ENCODE peak calls at places on chromosomes 12 and 14, in nine cellular contexts. U is breast epithelium; S is CD8-positive, alpha-beta T cell; L is gastrocnemius medialis; D is cardiac fibroblast; V is mammary epithelial cell; G is adrenal gland; T is HCT116; J is Caco-2. C is an unnamed sample.

GRCh38 chr12:109725321-109726105 is 11.9 kb downstream of the FAM222A start:
- DNase-seq in U (no peak), S (no peak), L (no peak), D (no peak), V (no peak), G (no peak), T (no peak), J (no peak), C (no peak)

GRCh38 chr14:85532981-85533820 is 3.3 kb downstream of the FLRT2 start:
- DNase-seq in U (peak), S (no peak), L (peak), D (peak), V (peak), G (peak), T (no peak), J (no peak), C (peak)

GRCh38 chr12:107134558-107134957 is 41.2 kb upstream of the CRY1 start:
- DNase-seq in U (no peak), S (peak), L (no peak), D (peak), V (no peak), G (no peak), T (peak), J (peak), C (no peak)

GRCh38 chr12:4346931-4347330 is 25.9 kb downstream of the TIGAR start:
- DNase-seq in U (no peak), S (no peak), L (no peak), D (no peak), V (no peak), G (no peak), T (no peak), J (no peak), C (no peak)

GRCh38 chr12:40946612-40947194 is 241.4 kb upstream of the PDZRN4 start:
- DNase-seq in U (no peak), S (no peak), L (no peak), D (peak), V (no peak), G (no peak), T (peak), J (no peak), C (peak)

GRCh38 chr14:68535404-68536024 is 257.4 kb downstream of the ZFP36L1 start:
- DNase-seq in U (no peak), S (no peak), L (no peak), D (peak), V (peak), G (no peak), T (peak), J (no peak), C (peak)

GRCh38 chr14:104689620-104690265 is 325 bp downstream of the INF2 start:
- DNase-seq in U (no peak), S (no peak), L (no peak), D (peak), V (peak), G (no peak), T (no peak), J (no peak), C (no peak)

GRCh38 chr12:103712191-103712590 is 125.1 kb downstream of the STAB2 start:
- DNase-seq in U (no peak), S (no peak), L (no peak), D (no peak), V (no peak), G (no peak), T (no peak), J (no peak), C (no peak)

GRCh38 chr12:80282761-80283160 is 161.3 kb upstream of the PTPRQ start:
- DNase-seq in U (no peak), S (no peak), L (no peak), D (peak), V (peak), G (no peak), T (no peak), J (no peak), C (peak)

DNA sequence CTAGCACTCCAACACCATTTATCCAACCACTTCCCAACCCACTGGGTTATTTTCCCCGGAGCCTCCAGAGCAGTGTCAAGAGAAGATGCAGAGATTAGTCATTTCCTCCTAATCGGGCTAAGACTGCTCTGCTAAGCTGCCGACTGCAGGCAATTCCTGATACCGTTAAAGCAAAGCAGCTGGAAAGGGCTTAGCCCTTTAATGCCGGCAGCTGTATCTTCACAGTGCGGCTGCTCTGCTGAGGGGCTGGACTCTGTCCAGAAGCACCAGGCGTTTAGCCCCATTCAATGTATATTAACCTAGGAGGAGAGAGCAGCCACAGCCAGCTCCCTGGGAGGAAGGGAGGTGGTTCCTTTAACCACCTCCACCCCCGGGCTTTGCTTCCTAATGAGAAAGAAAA is 11.1 kb downstream of the AQP6 start:
- DNase-seq in U (no peak), S (no peak), L (no peak), D (peak), V (peak), G (no peak), T (no peak), J (no peak), C (peak)
- TF ChIP-seq CTCF in U (no peak), S (no peak), L (no peak), D (peak), V (no peak), G (no peak), T (no peak), J (no peak), C (no peak)

DNA sequence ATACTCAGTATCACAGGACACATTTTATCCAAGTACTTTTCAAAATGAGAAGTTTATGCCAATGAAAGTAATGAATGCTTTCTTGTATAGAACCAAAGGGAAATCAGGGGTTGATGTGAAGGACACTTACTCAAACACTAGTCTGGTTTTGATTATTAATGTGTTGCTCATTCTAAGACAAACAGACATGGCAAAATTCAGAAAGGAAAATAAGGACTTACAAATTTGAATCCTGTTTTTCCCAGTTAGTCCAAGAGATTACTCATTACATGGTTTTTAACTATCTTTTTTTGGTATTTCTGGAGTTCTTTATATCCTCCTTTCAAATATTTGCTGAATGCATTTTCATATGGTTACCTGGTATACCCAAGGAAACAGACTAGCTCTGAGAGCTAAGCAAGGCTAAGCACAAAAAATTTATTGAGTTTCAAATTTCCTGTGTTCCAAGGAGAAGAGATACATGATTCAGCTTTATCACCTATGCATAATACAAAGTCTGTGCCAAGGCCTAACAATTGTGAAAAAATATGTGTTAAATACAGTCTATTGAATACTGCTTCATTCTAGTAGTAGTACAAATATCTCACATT is 103.8 kb upstream of the LGR5 start:
- DNase-seq in U (no peak), S (no peak), L (no peak), D (no peak), V (no peak), G (no peak), T (no peak), J (no peak), C (peak)
- H3K4me3 ChIP-seq in U (no peak), S (no peak), L (no peak), D (no peak), V (no peak), G (no peak), T (no peak), J (no peak), C (no peak)

GRCh38 chr12:124555168-124555928 is 12.1 kb downstream of the NCOR2 start:
- DNase-seq in U (no peak), S (no peak), L (no peak), D (no peak), V (no peak), G (no peak), T (no peak), J (no peak), C (no peak)

GRCh38 chr12:124558298-124558697 is 9.1 kb downstream of the NCOR2 start:
- DNase-seq in U (no peak), S (no peak), L (no peak), D (no peak), V (no peak), G (no peak), T (no peak), J (no peak), C (no peak)

GRCh38 chr12:124557518-124558223 is 9.7 kb downstream of the NCOR2 start:
- DNase-seq in U (no peak), S (no peak), L (no peak), D (no peak), V (no peak), G (no peak), T (no peak), J (no peak), C (no peak)

GRCh38 chr12:124556067-124556466 is 11.3 kb downstream of the NCOR2 start:
- DNase-seq in U (no peak), S (no peak), L (no peak), D (no peak), V (no peak), G (no peak), T (no peak), J (no peak), C (no peak)

DNA sequence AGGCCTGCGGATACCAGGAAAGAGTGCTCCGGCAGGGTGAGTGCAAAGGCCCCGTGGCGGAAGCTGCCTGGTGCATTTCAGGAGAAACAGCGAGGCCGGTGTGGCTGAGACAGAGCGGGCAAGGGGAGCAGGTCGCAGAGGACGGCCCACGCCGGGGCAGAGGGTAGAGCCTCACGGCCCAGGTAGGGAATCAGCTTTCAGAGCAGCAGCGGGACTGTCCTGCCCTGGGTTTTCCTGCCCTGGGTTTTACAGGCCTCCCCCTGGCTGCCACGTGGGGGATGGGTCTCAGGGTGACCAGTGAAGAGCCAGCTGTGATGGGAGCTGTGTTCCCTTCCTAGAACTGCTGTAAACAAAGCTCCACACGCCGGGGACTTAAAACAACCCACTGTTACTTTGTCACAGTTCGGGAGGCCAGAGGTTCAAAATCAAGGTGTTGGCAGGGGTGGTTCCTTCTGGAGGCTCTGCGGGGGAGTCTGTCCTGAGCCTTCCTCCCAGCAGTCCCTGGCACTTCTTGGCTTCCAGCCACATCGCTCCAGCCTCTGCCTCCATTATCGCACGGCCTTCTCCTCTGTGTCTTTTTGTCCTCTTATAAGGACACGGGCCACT is 10.4 kb downstream of the NCOR2 start:
- DNase-seq in U (no peak), S (no peak), L (no peak), D (no peak), V (no peak), G (no peak), T (no peak), J (no peak), C (no peak)
- TF ChIP-seq CTCF in U (no peak), S (no peak), L (peak), D (no peak), V (no peak), G (no peak), T (no peak), J (no peak), C (no peak)

GRCh38 chr12:132224484-132224883 is 80.2 kb downstream of the NOC4L start:
- DNase-seq in U (no peak), S (no peak), L (no peak), D (no peak), V (no peak), G (no peak), T (no peak), J (no peak), C (no peak)

GRCh38 chr12:132222808-132223173 is 78.5 kb downstream of the NOC4L start:
- DNase-seq in U (no peak), S (no peak), L (no peak), D (no peak), V (no peak), G (no peak), T (no peak), J (no peak), C (no peak)

GRCh38 chr12:132219323-132219722 is 75.1 kb downstream of the NOC4L start:
- DNase-seq in U (no peak), S (no peak), L (no peak), D (no peak), V (no peak), G (no peak), T (no peak), J (no peak), C (no peak)

GRCh38 chr12:132225214-132225613 is 81.0 kb downstream of the NOC4L start:
- DNase-seq in U (no peak), S (no peak), L (no peak), D (no peak), V (no peak), G (no peak), T (no peak), J (no peak), C (no peak)

DNA sequence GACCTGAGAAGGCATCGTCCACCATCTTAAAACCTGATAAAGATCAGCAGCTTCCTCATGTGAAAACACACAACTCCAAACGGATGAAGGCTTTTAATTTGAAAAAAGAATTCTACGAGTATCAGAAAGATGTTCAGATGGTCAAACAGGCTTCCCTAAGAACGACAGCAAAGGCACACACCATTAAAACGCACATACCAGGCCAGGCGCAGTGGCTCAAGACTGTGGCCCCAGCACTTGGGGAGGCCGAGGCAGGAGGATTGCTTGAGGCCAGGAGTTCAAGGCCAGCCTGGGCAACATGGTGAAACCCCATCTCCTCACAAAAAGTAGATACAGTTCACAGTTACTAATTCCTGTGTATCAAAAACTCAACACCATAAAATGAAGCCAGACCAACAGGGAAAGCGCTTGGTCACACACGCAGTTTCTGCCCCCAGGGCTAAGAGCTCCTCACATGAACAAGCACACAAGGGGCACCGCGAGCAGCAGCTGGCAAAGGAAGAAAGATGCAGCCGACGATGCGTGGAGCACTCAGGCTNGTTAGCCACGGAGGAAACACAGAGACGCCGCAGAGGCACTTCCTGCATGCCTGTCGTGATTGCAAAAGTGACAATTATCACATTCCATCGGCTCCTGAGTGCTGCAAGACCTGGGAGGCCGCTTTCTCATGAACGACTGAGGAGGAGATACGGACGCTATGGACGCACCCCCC is 78.0 kb downstream of the NOC4L start:
- DNase-seq in U (no peak), S (peak), L (no peak), D (peak), V (peak), G (no peak), T (peak), J (peak), C (peak)
- H3K4me3 ChIP-seq in U (no peak), S (no peak), L (no peak), D (no peak), V (no peak), G (no peak), T (peak), J (no peak), C (no peak)

C was measured in bronchial epithelial cell.